ENCODE peak calls at places on chromosomes 7 and 10, in four cellular contexts. C is psoas muscle, J is adrenal gland, I is foreskin fibroblast. P is an unnamed sample.

GRCh38 chr10:124564881-124565280 is 103.3 kb downstream of the LHPP start:
- DNase-seq in C (no peak), I (no peak), J (no peak), P (no peak)

GRCh38 chr7:131327049-131327625 is 539 bp upstream of the MKLN1 start:
- DNase-seq in I (peak), J (peak), C (no peak), P (no peak)

GRCh38 chr7:39667354-39667923 is 44.1 kb downstream of the RALA start:
- DNase-seq in C (no peak), J (no peak), I (peak), P (no peak)

GRCh38 chr10:108204528-108205313 is 1040.2 kb upstream of the SORCS1 start:
- DNase-seq in C (no peak), J (no peak), I (no peak), P (no peak)

GRCh38 chr7:39271386-39271785 is 293.7 kb downstream of the POU6F2 start:
- DNase-seq in I (no peak), C (peak), J (peak), P (no peak)

GRCh38 chr7:120615703-120616102 is 242.2 kb downstream of the TSPAN12 start:
- DNase-seq in C (no peak), J (no peak), I (no peak), P (no peak)

GRCh38 chr10:48551796-48552591 is 52.9 kb downstream of the ARHGAP22 start:
- DNase-seq in I (no peak), C (peak), J (peak), P (no peak)

GRCh38 chr7:114298011-114298410 is 116.6 kb upstream of the FOXP2 start:
- DNase-seq in C (no peak), I (no peak), J (no peak), P (no peak)

GRCh38 chr7:130290745-130291144 is 2.2 kb upstream of the CPA4 start:
- DNase-seq in J (no peak), C (no peak), I (peak), P (peak)

GRCh38 chr7:13778967-13779366 is 210.5 kb downstream of the ETV1 start:
- DNase-seq in C (no peak), I (peak), J (no peak), P (no peak)

GRCh38 chr7:33903770-33904679 is 1.3 kb upstream of the BMPER start:
- DNase-seq in C (peak), J (no peak), I (peak), P (no peak)

GRCh38 chr7:150465414-150465813 is 15.0 kb downstream of the GIMAP8 start:
- DNase-seq in I (no peak), J (no peak), C (no peak), P (no peak)

GRCh38 chr10:68618234-68618633 is 58.1 kb downstream of the TET1 start:
- DNase-seq in C (no peak), I (no peak), J (no peak), P (no peak)

GRCh38 chr7:157278167-157278790 is 58.5 kb upstream of the DNAJB6 start:
- DNase-seq in J (no peak), C (no peak), I (no peak), P (no peak)

GRCh38 chr7:15784694-15785030 is 98.2 kb upstream of the MEOX2 start:
- DNase-seq in I (no peak), J (no peak), C (no peak), P (no peak)

GRCh38 chr7:121557034-121557892 is 161.2 kb upstream of the FAM3C start:
- DNase-seq in I (no peak), J (no peak), C (no peak), P (no peak)

GRCh38 chr7:3301472-3301778 is 373 bp downstream of the SDK1 start:
- DNase-seq in I (no peak), C (no peak), J (no peak), P (no peak)

GRCh38 chr7:90384433-90384832 is 18.8 kb upstream of the CLDN12 start:
- DNase-seq in J (no peak), I (no peak), C (no peak), P (no peak)

GRCh38 chr7:145378197-145378596 is 542.3 kb upstream of the TPK1 start:
- DNase-seq in C (no peak), J (no peak), I (no peak), P (no peak)

GRCh38 chr10:123645016-123645415 is 21.1 kb upstream of the GPR26 start:
- DNase-seq in C (no peak), I (no peak), J (no peak), P (no peak)

GRCh38 chr10:1628757-1629156 is 108.6 kb downstream of the ADARB2 start:
- DNase-seq in J (no peak), I (no peak), C (no peak), P (no peak)

GRCh38 chr10:78365711-78366110 is 332.0 kb downstream of the RPS24 start:
- DNase-seq in I (no peak), C (no peak), J (no peak), P (no peak)

GRCh38 chr10:57314046-57314445 is 953.0 kb upstream of the ZWINT start:
- DNase-seq in I (no peak), J (no peak), C (no peak), P (no peak)

GRCh38 chr7:1459930-1460756 is 873 bp upstream of the MICALL2 start:
- DNase-seq in J (peak), I (no peak), C (no peak), P (no peak)

GRCh38 chr7:35570926-35571325 is 124.0 kb downstream of the HERPUD2 start:
- DNase-seq in J (no peak), C (no peak), I (no peak), P (no peak)

GRCh38 chr7:151925446-151926335 is 30.6 kb upstream of the GALNTL5 start:
- DNase-seq in I (no peak), J (peak), C (peak), P (no peak)

GRCh38 chr7:75854233-75854632 is 24.6 kb upstream of the RHBDD2 start:
- DNase-seq in C (no peak), I (no peak), J (no peak), P (no peak)

GRCh38 chr10:101228682-101229274 is 485 bp downstream of the LBX1 start:
- DNase-seq in I (no peak), C (peak), J (no peak), P (no peak)

GRCh38 chr10:24390746-24391145 is 181.8 kb downstream of the KIAA1217 start:
- DNase-seq in C (no peak), I (no peak), J (no peak), P (no peak)

GRCh38 chr7:152859781-152860191 is 100.2 kb downstream of the ACTR3B start:
- DNase-seq in J (no peak), I (no peak), C (no peak), P (no peak)

GRCh38 chr10:6755891-6756460 is 175.9 kb upstream of the PRKCQ start:
- DNase-seq in J (no peak), C (no peak), I (peak), P (no peak)

GRCh38 chr7:133936074-133936473 is 191.1 kb upstream of the LRGUK start:
- DNase-seq in C (no peak), I (no peak), J (no peak), P (no peak)

GRCh38 chr10:114375082-114375481 is 29.2 kb downstream of the AFAP1L2 start:
- DNase-seq in J (no peak), I (no peak), C (no peak), P (no peak)

GRCh38 chr10:43404675-43405221 is 4.2 kb downstream of the HNRNPF start:
- DNase-seq in I (no peak), J (no peak), C (no peak), P (no peak)

GRCh38 chr10:43401627-43402026 is 7.4 kb downstream of the HNRNPF start:
- DNase-seq in C (no peak), I (no peak), J (no peak), P (no peak)

GRCh38 chr10:43402880-43403452 is 6.0 kb downstream of the HNRNPF start:
- DNase-seq in C (no peak), I (no peak), J (no peak), P (no peak)

GRCh38 chr10:43402176-43402575 is 6.8 kb downstream of the HNRNPF start:
- DNase-seq in C (no peak), J (no peak), I (no peak), P (no peak)

DNA sequence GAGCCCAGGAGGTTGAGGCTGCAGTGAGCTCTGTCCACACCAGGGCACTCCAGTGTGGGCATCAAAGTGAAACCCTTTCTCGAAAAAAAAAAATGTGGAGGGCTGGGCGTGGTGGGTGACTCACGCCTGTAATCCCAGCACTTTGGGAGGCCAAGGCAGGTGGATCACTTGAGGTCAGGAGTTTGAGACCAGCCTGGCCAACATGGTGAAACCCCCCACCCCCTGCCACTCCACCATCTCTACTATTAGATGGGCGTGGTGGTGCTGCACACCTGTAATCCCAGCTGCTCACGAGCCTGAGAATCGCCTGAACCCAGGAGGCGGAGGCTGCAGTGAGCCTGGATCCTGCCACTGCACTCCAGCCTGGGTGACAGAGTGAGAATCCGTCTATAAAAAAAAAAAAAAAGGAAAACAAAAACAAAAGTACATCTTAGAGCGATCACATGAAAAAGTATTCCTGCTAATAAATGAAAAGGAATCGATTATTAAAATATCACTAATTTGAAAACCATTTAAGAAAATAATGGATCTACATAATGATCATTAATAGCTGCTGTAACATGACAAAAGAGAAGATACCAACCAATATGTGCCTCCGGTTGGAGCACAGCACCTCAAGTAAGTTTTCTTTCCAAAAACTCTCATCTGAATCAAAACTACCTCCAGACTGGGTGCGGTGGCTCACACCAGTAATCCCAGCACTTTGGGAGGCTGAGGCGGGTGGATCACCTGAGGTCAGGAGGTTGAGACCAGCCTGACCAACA is 4.9 kb downstream of the HNRNPF start:
- DNase-seq in J (no peak), I (no peak), C (no peak), P (no peak)
- H3K4me3 ChIP-seq in J (no peak), I (no peak), C (peak), P (no peak)

DNA sequence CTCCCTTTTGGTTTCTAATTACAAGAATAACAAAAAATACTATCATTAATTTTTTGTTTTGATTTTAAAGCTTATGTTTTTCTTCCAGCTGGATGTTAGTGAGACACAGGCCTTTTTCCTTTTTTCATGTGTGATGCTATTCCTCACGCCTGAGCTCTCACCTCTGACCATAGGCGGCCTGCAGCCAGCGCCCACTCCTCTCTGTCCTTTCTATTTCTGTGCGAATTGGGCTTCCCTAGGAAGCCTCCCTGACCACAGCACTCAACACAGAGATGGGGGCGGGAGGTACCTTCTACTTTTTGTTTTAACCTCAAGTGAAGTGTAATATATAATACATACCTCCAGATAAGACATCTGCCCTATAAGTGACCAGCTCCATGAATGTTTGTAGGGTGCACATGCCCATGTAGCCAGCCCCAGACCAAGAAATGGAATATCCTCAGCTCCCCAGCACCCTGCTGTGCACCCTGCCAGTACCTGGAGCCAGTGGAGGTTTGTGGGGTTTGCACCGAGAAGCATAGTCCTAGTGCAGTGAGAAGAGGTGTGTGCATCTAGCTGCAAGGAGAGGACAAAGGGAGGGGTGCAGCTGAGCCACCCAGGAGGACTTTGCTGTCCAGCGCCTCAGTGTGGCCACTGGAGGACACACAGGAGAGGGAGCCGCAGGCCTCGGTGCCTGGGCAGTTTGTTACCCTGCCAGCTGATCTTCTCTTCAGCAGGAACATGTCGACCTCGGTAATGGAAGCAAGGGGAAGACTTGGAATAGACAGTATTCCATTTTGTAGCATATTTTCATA is 38.5 kb downstream of the BNIP3 start:
- DNase-seq in I (no peak), C (no peak), J (peak), P (no peak)
- TF ChIP-seq CTCF in I (peak), C (peak), J (no peak), P (peak)

GRCh38 chr7:64945481-64945756 is 42.3 kb downstream of the ZNF273 start:
- DNase-seq in C (no peak), J (no peak), I (no peak), P (no peak)

GRCh38 chr7:64946772-64947171 is 43.7 kb downstream of the ZNF273 start:
- DNase-seq in C (no peak), J (no peak), I (no peak), P (no peak)

GRCh38 chr7:64945776-64946175 is 42.7 kb downstream of the ZNF273 start:
- DNase-seq in C (no peak), I (no peak), J (no peak), P (no peak)

GRCh38 chr7:64951250-64951848 is 39.5 kb downstream of the ZNF117 start:
- DNase-seq in C (no peak), J (no peak), I (peak), P (peak)

DNA sequence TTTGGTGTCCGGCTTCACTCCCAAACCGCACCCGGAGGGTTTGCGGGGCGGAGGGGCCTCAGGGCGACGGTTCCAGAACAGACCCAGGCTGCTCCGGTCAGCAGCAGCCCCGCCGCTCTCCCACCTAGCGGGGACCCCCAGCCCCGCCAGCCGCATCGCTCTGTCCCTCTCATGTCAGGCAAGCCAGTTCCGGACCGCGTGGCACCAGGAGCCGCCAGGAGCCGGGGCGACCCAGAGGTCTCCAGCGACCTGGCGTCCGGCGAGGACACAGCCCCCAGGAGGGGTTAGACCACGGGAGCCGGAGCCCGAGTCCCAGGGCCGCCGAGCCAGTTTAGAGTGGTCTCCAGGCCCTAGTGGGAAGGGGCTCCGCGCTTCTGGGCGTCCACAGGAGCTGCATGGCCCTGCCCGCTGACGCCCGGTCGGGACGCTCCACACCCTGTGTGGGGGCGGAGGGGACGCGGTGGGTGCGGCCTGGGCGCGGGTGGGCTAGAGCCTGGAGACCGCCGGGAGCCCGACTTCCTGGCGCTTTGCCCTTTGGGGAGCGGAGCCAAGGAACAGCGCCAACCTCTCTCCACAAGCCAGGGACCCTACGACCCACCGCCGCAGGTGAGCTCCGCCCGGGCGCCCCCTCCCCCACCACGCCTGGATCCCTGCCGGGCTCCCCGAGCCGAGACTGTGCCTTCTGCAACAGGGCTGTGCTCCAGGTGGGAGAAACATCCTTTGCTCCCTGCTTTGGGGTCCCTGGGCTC is 43.4 kb downstream of the ZNF117 start:
- DNase-seq in I (no peak), J (no peak), C (no peak), P (no peak)
- H3K4me3 ChIP-seq in I (no peak), J (peak), C (peak), P (peak)

GRCh38 chr7:108017776-108018151 is 14.8 kb upstream of the LAMB1 start:
- DNase-seq in J (no peak), C (no peak), I (no peak), P (no peak)

GRCh38 chr7:108018668-108019067 is 15.7 kb upstream of the LAMB1 start:
- DNase-seq in I (no peak), C (no peak), J (no peak), P (no peak)

GRCh38 chr7:108014747-108015682 is 12.1 kb upstream of the LAMB1 start:
- DNase-seq in C (no peak), J (no peak), I (peak), P (no peak)

GRCh38 chr7:108015740-108016139 is 12.8 kb upstream of the LAMB1 start:
- DNase-seq in C (no peak), I (no peak), J (no peak), P (no peak)

DNA sequence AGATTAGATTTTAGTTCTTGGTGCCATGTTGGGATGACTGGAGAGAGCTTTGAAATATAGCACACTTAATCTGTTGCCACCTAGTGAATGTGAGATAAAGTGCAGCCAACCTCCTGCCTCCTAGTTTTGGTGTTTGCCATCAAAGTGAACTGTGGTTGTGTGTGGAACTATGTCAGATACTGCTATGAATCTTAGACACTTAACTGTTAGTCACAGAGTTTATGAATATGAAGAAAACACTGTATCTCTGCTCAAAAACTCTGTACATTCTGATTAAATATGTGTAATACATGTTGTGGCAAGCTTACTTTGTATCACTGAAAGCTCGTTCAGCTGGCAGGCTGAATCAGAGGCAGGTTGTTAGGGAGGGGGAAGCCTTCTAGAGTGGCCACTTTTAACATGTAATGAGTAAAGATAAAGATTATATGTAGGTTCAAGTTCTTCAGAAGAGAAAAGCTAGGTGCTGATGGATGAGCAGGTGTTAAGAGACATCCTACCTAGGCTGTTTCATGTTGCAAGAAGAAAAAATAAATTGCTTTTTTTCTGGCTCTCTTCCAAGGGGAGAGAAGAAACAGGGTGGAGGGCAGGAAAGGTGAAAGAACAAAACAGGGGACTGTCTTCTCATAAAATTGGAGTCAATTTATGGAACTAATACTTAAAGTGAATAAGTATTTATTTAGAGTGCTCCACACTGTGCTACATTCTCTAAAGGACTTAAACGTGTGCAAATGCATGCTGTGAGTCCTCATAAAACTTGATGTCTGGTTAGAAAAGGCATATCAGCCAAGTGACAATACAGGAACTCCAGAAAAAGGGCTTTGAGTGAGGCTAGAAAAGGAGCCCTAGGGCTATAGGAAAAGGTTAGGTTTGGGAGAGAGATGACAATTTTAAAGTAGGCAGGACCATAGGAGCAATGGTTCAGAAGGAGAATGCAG is 14.1 kb upstream of the LAMB1 start:
- DNase-seq in J (no peak), I (peak), C (no peak), P (no peak)
- TF ChIP-seq CTCF in J (no peak), I (peak), C (no peak), P (peak)

DNA sequence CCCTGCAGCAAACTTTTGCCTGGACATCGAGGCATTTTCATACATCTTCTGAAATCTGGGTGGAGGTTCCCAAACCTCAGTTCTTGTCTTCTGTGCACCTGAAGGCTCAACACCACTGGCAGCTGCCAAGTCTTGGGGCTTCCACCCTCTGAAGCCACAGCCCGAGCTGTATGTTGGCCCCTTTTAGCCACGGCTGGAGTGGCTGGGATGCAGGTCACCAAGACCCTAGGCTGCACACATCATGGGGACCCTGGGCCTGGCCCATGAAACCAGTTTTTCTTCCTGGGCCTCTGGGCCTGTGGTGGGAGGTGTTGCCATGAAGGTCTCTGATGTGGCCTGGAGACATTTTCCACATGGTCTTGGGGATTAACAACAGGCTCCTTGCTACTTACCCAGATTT is 62.1 kb downstream of the INPP5A start:
- DNase-seq in J (no peak), I (no peak), C (no peak), P (no peak)
- H3K4me3 ChIP-seq in J (no peak), I (no peak), C (no peak), P (no peak)

P was measured in epithelial cell of proximal tubule.